ENCODE peak calls at places on chromosomes 16 and 17, in four cellular contexts. K, U, D and H are unnamed samples.

GRCh38 chr17:61511480-61512182 is 59.4 kb downstream of the TBX4 start:
- DNase-seq in K (no peak), U (no peak), D (no peak), H (no peak)

GRCh38 chr16:66705790-66706505 is 9.4 kb upstream of the CMTM4 start:
- DNase-seq in K (no peak), U (no peak), D (no peak), H (no peak)

GRCh38 chr16:79134300-79134699 is 466.2 kb downstream of the MAF start:
- DNase-seq in K (no peak), U (no peak), D (peak; percentile 7), H (no peak)

GRCh38 chr17:181213-182163 is at the start of gene DOC2B:
- DNase-seq in K (peak; percentile 54), U (peak; percentile 93), D (no peak), H (no peak)

GRCh38 chr16:85398050-85398451 is 215.1 kb upstream of the GSE1 start:
- DNase-seq in K (peak; percentile 5), U (no peak), D (no peak), H (no peak)

GRCh38 chr16:2196981-2197511 is 641 bp upstream of the CASKIN1 start:
- DNase-seq in K (no peak), U (no peak), D (no peak), H (no peak)

GRCh38 chr17:37088459-37088858 is 139.7 kb downstream of the AATF start:
- DNase-seq in K (no peak), U (no peak), D (no peak), H (no peak)

GRCh38 chr17:76556759-76557367 is 17.0 kb downstream of the PRCD start:
- DNase-seq in K (no peak), U (no peak), D (peak; percentile 53), H (no peak)

GRCh38 chr17:79400989-79401703 is 209.7 kb downstream of the RBFOX3 start:
- DNase-seq in K (peak; percentile 79), U (peak; percentile 94), D (peak; percentile 52), H (peak; percentile 94)

GRCh38 chr17:70208080-70208794 is 38.9 kb downstream of the KCNJ2 start:
- DNase-seq in K (no peak), U (no peak), D (no peak), H (no peak)

GRCh38 chr17:81434079-81434478 is 38.8 kb downstream of the BAHCC1 start:
- DNase-seq in K (no peak), U (no peak), D (no peak), H (peak; percentile 36)

GRCh38 chr16:84562174-84562815 is 55.6 kb downstream of the COTL1 start:
- DNase-seq in K (no peak), U (no peak), D (no peak), H (no peak)

GRCh38 chr17:29027521-29027920 is 15.4 kb upstream of the PIPOX start:
- DNase-seq in K (no peak), U (no peak), D (no peak), H (no peak)

GRCh38 chr17:79922798-79923197 is 83.6 kb upstream of the CBX4 start:
- DNase-seq in K (no peak), U (no peak), D (no peak), H (no peak)

GRCh38 chr17:63232565-63233310 is 213.4 kb downstream of the CYB561 start:
- DNase-seq in K (peak; percentile 45), U (no peak), D (no peak), H (peak; percentile 16)

GRCh38 chr16:28475221-28475620 is 3.1 kb upstream of the NPIPB7 start:
- DNase-seq in K (no peak), U (no peak), D (no peak), H (no peak)

DNA sequence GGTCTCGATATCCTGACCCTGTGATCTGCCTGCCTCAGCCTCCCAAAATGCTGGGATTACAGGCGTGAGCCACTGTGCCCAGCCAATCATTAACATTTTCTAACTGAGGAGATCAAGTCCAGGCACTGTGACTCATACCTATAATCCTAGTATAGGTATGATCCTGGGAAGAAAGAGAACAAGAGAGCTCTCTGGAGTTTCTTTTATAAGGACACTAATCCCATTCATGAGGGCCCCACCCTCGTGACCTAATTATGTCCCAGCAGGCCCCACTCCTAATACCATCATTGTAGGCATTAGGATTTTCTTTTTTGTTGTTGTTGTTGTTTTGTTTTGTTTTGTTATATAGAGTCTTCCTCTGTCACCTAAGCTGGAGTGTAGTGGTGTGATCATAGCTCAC is 80.4 kb downstream of the CACNG3 start:
- DNase-seq in K (no peak), U (no peak), D (no peak), H (no peak)
- TF ChIP-seq FOXJ3 in K (no peak), U (no peak), D (no peak), H (no peak)

GRCh38 chr16:81658373-81658772 is 120.7 kb upstream of the PLCG2 start:
- DNase-seq in K (no peak), U (no peak), D (no peak), H (no peak)
- TF ChIP-seq FOXJ3 in K (no peak), U (no peak), D (no peak), H (no peak)

DNA sequence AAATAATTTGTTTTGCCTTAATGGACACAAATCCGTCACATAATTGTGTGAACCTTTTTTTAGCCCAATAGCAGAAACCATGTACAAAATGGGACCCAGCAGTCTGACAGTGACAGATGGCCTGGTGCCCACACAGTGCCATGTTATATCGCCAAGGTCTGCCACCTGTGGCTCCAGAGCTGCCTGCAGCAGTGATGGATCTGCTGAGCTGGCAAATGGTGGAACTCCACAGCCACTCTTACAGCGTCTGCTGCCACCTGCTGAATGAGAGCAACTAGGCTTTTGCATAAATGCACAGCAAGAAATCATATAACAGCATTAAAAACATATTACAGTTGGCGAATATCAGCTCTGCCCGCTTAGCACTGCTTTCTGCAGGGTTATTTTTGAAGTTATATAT is 59.4 kb downstream of the NUP93 start:
- DNase-seq in K (no peak), U (peak; percentile 42), D (peak; percentile 69), H (peak; percentile 19)
- TF ChIP-seq FOXJ3 in K (no peak), U (no peak), D (no peak), H (no peak)

GRCh38 chr16:76816475-76816874 is 374.5 kb upstream of the MON1B start:
- DNase-seq in K (no peak), U (no peak), D (no peak), H (no peak)

GRCh38 chr16:76819517-76819916 is 371.5 kb upstream of the MON1B start:
- DNase-seq in K (no peak), U (no peak), D (no peak), H (no peak)

GRCh38 chr16:76818611-76819181 is 372.3 kb upstream of the MON1B start:
- DNase-seq in K (no peak), U (no peak), D (no peak), H (no peak)
- TF ChIP-seq FOXJ3 in K (no peak), U (no peak), D (no peak), H (no peak)

GRCh38 chr16:62253926-62254325 is 217.7 kb upstream of the CDH8 start:
- DNase-seq in K (no peak), U (no peak), D (no peak), H (no peak)
- TF ChIP-seq FOXJ3 in K (no peak), U (no peak), D (no peak), H (no peak)

DNA sequence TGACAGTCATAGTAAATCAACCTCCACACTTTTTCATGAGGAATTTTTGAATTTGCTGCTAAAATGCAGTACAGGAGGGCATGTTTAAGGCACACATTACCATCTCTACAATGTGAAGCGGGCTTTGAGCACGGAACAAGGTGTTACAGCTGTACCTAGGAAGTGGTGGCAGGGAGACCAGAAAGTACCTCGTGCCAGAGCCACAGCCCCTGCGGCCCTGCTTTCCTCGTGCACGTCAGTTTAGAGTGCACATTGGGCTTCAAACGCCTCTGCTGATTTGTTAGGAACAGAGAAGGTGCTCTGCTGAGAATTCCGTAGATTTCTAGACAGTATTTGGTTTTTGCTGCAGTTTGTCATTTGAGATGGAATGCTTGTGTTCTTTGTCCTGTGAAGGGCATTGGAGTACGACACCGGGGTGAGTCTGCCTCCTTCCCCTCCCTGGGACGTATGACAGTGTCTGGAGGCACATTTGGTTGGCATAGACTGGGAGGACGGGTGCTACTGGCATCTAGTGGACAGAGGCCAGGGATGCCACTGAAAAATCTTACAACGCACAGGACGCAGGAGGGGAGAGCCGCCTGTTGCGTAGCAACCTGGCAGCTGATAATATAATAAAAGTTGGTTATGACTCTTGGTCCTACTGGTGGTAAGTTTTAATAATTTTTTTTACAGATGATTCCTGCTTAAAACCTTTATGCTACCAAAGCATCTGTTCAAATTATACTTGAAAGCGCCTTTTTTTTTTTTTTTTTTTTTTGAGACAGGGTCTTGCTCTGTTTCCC is 9.1 kb downstream of the FOXK2 start:
- DNase-seq in K (no peak), U (peak; percentile 88), D (no peak), H (no peak)
- TF ChIP-seq FOXJ3 in K (no peak), U (no peak), D (no peak), H (no peak)